ENCODE peak calls at places on chromosome 18, in ten cellular contexts. L, R, E, W, O, T, D, P, Y and V are unnamed samples.

GRCh38 chr18:56038258-56039030 is 450.5 kb upstream of the TCF4 start:
- DNase-seq in Y (no peak), P (no peak), E (no peak), L (no peak), O (peak), R (no peak), D (no peak), T (no peak), W (no peak), V (no peak)

GRCh38 chr18:28115149-28115550 is 61.8 kb downstream of the CDH2 start:
- DNase-seq in W (peak), Y (peak), R (no peak), L (peak), O (no peak), D (no peak), E (no peak), T (no peak), P (no peak), V (no peak)

GRCh38 chr18:42048150-42048549 is 93.1 kb downstream of the PIK3C3 start:
- DNase-seq in E (no peak), D (no peak), P (no peak), Y (no peak), L (peak), R (no peak), T (no peak), O (no peak), W (peak), V (no peak)

GRCh38 chr18:42392416-42392815 is 437.4 kb downstream of the PIK3C3 start:
- DNase-seq in T (no peak), Y (no peak), P (no peak), W (no peak), R (no peak), O (no peak), D (no peak), E (no peak), L (peak), V (no peak)

GRCh38 chr18:42159146-42159545 is 204.1 kb downstream of the PIK3C3 start:
- DNase-seq in W (no peak), T (no peak), P (no peak), E (no peak), D (no peak), L (no peak), O (no peak), Y (no peak), R (no peak), V (no peak)

GRCh38 chr18:3716116-3716660 is 266.2 kb downstream of the TGIF1 start:
- DNase-seq in D (no peak), L (no peak), R (no peak), Y (no peak), E (no peak), W (no peak), O (peak), T (no peak), P (no peak), V (no peak)

GRCh38 chr18:11506871-11507270 is 102.5 kb upstream of the SLC35G4 start:
- DNase-seq in R (no peak), D (no peak), Y (no peak), W (no peak), T (no peak), E (no peak), O (no peak), L (peak), P (no peak), V (no peak)

GRCh38 chr18:3305354-3305762 is 43.4 kb downstream of the MYL12B start:
- DNase-seq in Y (no peak), R (no peak), E (no peak), D (no peak), W (no peak), O (no peak), L (peak), T (no peak), P (no peak), V (no peak)

GRCh38 chr18:57631697-57632096 is 10.1 kb upstream of the NARS1 start:
- DNase-seq in T (no peak), W (no peak), P (no peak), R (no peak), Y (no peak), L (no peak), E (no peak), O (peak), D (no peak), V (no peak)

GRCh38 chr18:42113529-42114191 is 158.6 kb downstream of the PIK3C3 start:
- DNase-seq in L (peak), D (no peak), E (no peak), Y (no peak), P (no peak), W (no peak), T (no peak), R (no peak), O (no peak), V (no peak)

GRCh38 chr18:23131693-23132319 is 3.5 kb upstream of the CABLES1 start:
- DNase-seq in L (peak), W (peak), Y (peak), D (peak), E (no peak), T (peak), P (no peak), O (peak), R (no peak), V (peak)

GRCh38 chr18:5288517-5288935 is 7.0 kb downstream of the ZBTB14 start:
- DNase-seq in O (peak), P (no peak), L (no peak), T (no peak), D (no peak), W (no peak), Y (no peak), E (no peak), R (no peak), V (no peak)

GRCh38 chr18:46051731-46052461 is 20.2 kb downstream of the PSTPIP2 start:
- DNase-seq in P (no peak), W (peak), E (no peak), R (no peak), O (no peak), Y (no peak), D (no peak), L (peak), T (no peak), V (no peak)

GRCh38 chr18:24413148-24413547 is 13.3 kb upstream of the IMPACT start:
- DNase-seq in R (peak), T (peak), Y (peak), E (no peak), L (no peak), D (no peak), W (no peak), P (no peak), O (no peak), V (no peak)

GRCh38 chr18:77111449-77112160 is 21.0 kb downstream of the MBP start:
- DNase-seq in R (no peak), T (no peak), W (no peak), O (no peak), E (no peak), Y (peak), P (peak), L (no peak), D (no peak), V (no peak)

GRCh38 chr18:76984193-76985155 is 148.1 kb downstream of the MBP start:
- DNase-seq in R (no peak), W (no peak), T (no peak), Y (peak), D (no peak), O (no peak), E (peak), P (no peak), L (no peak), V (no peak)

GRCh38 chr18:47260138-47260923 is 8.9 kb upstream of the SKOR2 start:
- DNase-seq in E (peak), P (no peak), W (peak), O (no peak), T (peak), Y (peak), D (no peak), L (peak), R (peak), V (no peak)

GRCh38 chr18:62883937-62884735 is 168.8 kb downstream of the PHLPP1 start:
- DNase-seq in O (no peak), Y (no peak), L (no peak), D (no peak), R (no peak), T (peak), W (no peak), P (no peak), E (no peak), V (no peak)

GRCh38 chr18:77113361-77114069 is 19.1 kb downstream of the MBP start:
- DNase-seq in T (no peak), O (no peak), Y (peak), E (no peak), W (no peak), L (no peak), R (no peak), D (no peak), P (peak), V (no peak)

GRCh38 chr18:52326001-52326400 is 14.0 kb upstream of the DCC start:
- DNase-seq in R (no peak), O (no peak), W (no peak), L (peak), T (no peak), Y (no peak), D (no peak), E (no peak), P (no peak), V (no peak)

GRCh38 chr18:24051256-24051947 is 36.8 kb downstream of the TTC39C start:
- DNase-seq in O (peak), Y (no peak), R (no peak), E (no peak), D (no peak), T (no peak), L (peak), W (peak), P (no peak), V (peak)

GRCh38 chr18:48023334-48024008 is 93.0 kb upstream of the SMAD2 start:
- DNase-seq in W (peak), E (no peak), R (no peak), P (no peak), O (peak), T (peak), D (peak), L (peak), Y (peak), V (peak)

GRCh38 chr18:43141208-43141607 is 25.7 kb upstream of the RIT2 start:
- DNase-seq in R (no peak), W (no peak), Y (no peak), D (no peak), T (no peak), O (no peak), L (peak), E (no peak), P (no peak), V (no peak)

GRCh38 chr18:49733896-49734585 is 79.3 kb downstream of the ACAA2 start:
- DNase-seq in R (no peak), L (no peak), T (no peak), E (no peak), O (no peak), D (no peak), W (no peak), P (no peak), Y (no peak), V (no peak)

GRCh38 chr18:22132763-22133162 is 36.6 kb upstream of the GATA6 start:
- DNase-seq in Y (no peak), W (no peak), E (no peak), L (no peak), R (no peak), T (no peak), O (no peak), P (no peak), D (no peak), V (no peak)

GRCh38 chr18:55500316-55501086 is 87.5 kb downstream of the TCF4 start:
- DNase-seq in L (peak), Y (no peak), D (no peak), T (no peak), R (no peak), O (no peak), P (no peak), E (no peak), W (no peak), V (no peak)

GRCh38 chr18:24734058-24734457 is 273.6 kb downstream of the HRH4 start:
- DNase-seq in T (peak), W (peak), D (no peak), P (no peak), E (no peak), Y (peak), L (no peak), R (no peak), O (peak), V (no peak)

GRCh38 chr18:50410008-50410407 is 35.2 kb downstream of the SKA1 start:
- DNase-seq in L (no peak), R (no peak), T (peak), W (no peak), D (no peak), O (no peak), Y (no peak), E (no peak), P (no peak), V (no peak)

GRCh38 chr18:50115095-50115494 is 79.9 kb downstream of the MYO5B start:
- DNase-seq in T (no peak), R (no peak), P (no peak), O (no peak), W (no peak), L (peak), Y (no peak), E (no peak), D (no peak), V (no peak)

GRCh38 chr18:59022167-59022945 is 117.3 kb upstream of the SEC11C start:
- DNase-seq in R (no peak), O (no peak), T (no peak), P (no peak), D (peak), Y (peak), L (peak), W (no peak), E (no peak), V (no peak)

GRCh38 chr18:46481048-46481846 is 175.8 kb downstream of the LOXHD1 start:
- DNase-seq in W (peak), O (peak), R (no peak), D (no peak), Y (peak), L (peak), T (peak), E (no peak), P (no peak), V (peak)

GRCh38 chr18:68840554-68841263 is 42.8 kb downstream of the CCDC102B start:
- DNase-seq in R (no peak), W (peak), L (peak), O (no peak), T (peak), P (no peak), E (no peak), Y (no peak), D (no peak), V (no peak)

GRCh38 chr18:63336366-63337099 is 17.0 kb upstream of the BCL2 start:
- DNase-seq in W (no peak), L (peak), R (no peak), Y (no peak), D (no peak), P (no peak), T (no peak), O (no peak), E (no peak), V (no peak)

GRCh38 chr18:50065527-50065926 is 129.4 kb downstream of the MYO5B start:
- DNase-seq in T (no peak), D (no peak), R (no peak), W (no peak), E (no peak), O (no peak), P (no peak), L (no peak), Y (no peak), V (no peak)

GRCh38 chr18:7566587-7567486 is at the start of gene PTPRM:
- DNase-seq in O (no peak), P (peak), L (peak), D (peak), R (peak), W (peak), Y (peak), T (peak), E (peak), V (peak)

GRCh38 chr18:79518028-79518682 is 122.4 kb downstream of the NFATC1 start:
- DNase-seq in E (no peak), D (no peak), Y (peak), W (no peak), P (peak), R (no peak), T (no peak), L (no peak), O (no peak), V (no peak)

GRCh38 chr18:79515331-79515730 is 119.6 kb downstream of the NFATC1 start:
- DNase-seq in E (no peak), W (no peak), O (no peak), D (no peak), R (no peak), L (no peak), P (no peak), T (no peak), Y (peak), V (no peak)

GRCh38 chr18:79517322-79517721 is 121.6 kb downstream of the NFATC1 start:
- DNase-seq in Y (peak), R (no peak), E (no peak), L (no peak), W (no peak), O (peak), D (no peak), T (peak), P (no peak), V (no peak)

GRCh38 chr18:79516441-79516931 is 120.8 kb downstream of the NFATC1 start:
- DNase-seq in L (no peak), O (no peak), E (no peak), W (no peak), D (no peak), Y (peak), P (no peak), T (no peak), R (no peak), V (no peak)

GRCh38 chr18:79515944-79516351 is 120.2 kb downstream of the NFATC1 start:
- DNase-seq in D (no peak), E (peak), O (peak), R (no peak), T (no peak), Y (peak), W (no peak), L (no peak), P (no peak), V (no peak)
- TF ChIP-seq CTCF in D (no peak), E (no peak), O (no peak), R (no peak), T (no peak), Y (no peak), W (no peak), L (no peak), P (no peak), V (no peak)

DNA sequence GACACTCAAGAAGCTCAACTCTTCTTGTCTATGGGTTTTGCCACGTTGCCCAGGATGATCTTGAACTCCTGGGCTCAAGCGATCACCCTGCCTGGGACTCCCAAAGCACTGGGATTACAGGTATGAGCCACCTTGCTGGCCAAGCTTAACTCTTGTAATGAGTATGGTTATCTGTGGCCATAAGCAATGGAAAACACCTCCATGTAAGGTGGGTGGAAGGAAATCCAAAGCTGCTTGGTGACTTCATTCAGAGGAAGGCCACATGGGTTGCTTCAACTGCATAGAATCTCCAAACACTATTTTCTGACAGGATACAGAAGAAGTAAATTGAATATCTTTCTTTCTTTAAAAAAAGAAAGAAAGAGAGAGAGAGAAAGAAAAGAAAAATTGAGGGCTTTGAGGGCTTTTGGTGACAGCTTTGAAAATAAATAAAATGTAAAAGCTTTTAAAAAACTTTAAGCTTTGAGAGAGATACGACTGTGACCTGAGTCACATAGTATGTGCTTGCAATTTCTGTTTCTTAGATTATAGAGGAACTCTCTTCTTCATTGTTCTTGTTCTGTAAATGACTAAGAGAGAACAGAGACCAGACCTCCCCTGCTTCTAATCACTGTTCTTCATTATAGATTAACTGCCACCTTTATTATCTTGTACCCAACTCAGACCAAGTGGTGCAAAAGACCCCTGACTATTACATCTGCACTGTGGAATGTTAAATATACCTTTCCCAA is 123.1 kb upstream of the NDUFV2 start:
- DNase-seq in O (no peak), R (no peak), E (no peak), W (no peak), Y (no peak), P (no peak), D (no peak), T (no peak), L (no peak), V (no peak)
- TF ChIP-seq CTCF in O (peak), R (no peak), E (no peak), W (no peak), Y (no peak), P (no peak), D (no peak), T (no peak), L (no peak), V (no peak)

DNA sequence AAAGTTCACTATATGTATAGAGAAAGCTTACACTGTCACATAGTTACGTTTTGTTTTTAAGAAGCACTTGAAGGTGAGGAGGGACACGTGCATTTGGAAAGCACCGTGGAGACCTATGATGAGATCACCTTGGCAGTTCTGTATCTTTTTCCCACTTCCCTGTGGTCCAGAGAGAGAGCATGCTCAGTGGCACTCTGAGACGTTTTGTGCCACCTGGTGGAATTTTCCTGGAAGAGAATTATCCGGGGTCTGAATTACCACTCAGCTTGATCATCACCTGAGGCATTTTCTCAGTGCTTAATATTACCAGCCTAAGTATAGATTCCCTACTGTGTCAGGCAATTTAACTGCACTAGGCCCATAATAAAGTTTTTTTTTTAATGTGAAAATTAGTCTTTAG is 469.4 kb upstream of the SMIM21 start:
- DNase-seq in D (no peak), P (no peak), O (no peak), T (peak), E (no peak), R (no peak), Y (peak), L (peak), W (peak), V (no peak)
- TF ChIP-seq CTCF in D (no peak), P (peak), O (no peak), T (no peak), E (peak), R (no peak), Y (peak), L (no peak), W (peak), V (no peak)

DNA sequence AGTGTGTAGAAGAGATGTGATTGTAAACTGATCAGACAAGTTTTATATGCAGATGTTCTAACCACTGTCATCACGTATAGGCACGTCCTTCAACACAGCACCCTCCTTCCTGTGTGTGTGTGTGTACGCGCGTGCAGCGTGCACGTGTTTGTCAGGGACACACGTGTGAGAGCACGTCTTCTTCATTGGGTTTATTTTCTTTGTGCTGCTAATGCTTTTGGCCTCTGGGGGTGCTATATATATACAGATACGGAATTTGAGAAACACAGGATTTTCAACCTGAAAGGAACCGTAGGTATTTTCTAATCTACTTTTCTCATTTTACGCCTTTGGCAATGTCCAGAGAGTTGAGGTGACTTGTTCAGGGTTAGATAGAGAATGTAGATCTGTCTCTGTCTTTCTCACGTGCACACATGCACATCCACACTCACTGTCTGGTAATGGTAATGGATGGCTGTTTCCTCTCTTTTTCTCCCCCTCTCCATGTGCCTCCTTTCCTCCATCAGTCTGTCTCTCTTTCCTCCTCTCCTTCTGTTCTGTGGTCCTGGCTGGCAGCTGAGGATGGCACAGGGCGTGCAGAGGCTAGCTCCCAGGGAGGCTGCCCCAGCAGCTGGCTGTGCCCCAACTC is 13.4 kb upstream of the CELF4 start:
- DNase-seq in W (peak), O (peak), E (no peak), D (no peak), T (peak), P (no peak), L (no peak), R (no peak), Y (peak), V (peak)
- TF ChIP-seq CTCF in W (peak), O (peak), E (peak), D (no peak), T (peak), P (peak), L (peak), R (peak), Y (peak), V (peak)

GRCh38 chr18:12606592-12607315 is 51.2 kb downstream of the SPIRE1 start:
- DNase-seq in R (no peak), L (peak), Y (no peak), P (no peak), T (no peak), W (peak), O (no peak), D (no peak), E (no peak), V (no peak)

GRCh38 chr18:12599966-12600365 is 57.9 kb downstream of the SPIRE1 start:
- DNase-seq in T (no peak), Y (no peak), E (no peak), D (no peak), L (no peak), P (no peak), R (no peak), W (no peak), O (no peak), V (no peak)

GRCh38 chr18:12599543-12599942 is 58.4 kb downstream of the SPIRE1 start:
- DNase-seq in T (no peak), L (no peak), P (no peak), O (no peak), R (no peak), W (no peak), E (no peak), D (no peak), Y (no peak), V (no peak)

GRCh38 chr18:12608292-12608691 is 49.6 kb downstream of the SPIRE1 start:
- DNase-seq in E (no peak), D (no peak), O (no peak), L (peak), R (no peak), T (no peak), P (no peak), W (no peak), Y (no peak), V (no peak)

GRCh38 chr18:12604445-12605007 is 53.4 kb downstream of the SPIRE1 start:
- DNase-seq in R (no peak), Y (no peak), E (no peak), W (no peak), T (no peak), O (no peak), L (no peak), D (no peak), P (no peak), V (no peak)
- TF ChIP-seq CTCF in R (no peak), Y (peak), E (peak), W (no peak), T (peak), O (peak), L (peak), D (no peak), P (peak), V (no peak)